ENCODE peak calls at places on chromosomes 2 and 18, in six cellular contexts. One of them, this sample, is unnamed.
A peak's percentile ranks its signal among the peaks of the same experiment; 100 is the strongest.

GRCh38 chr18:10015288-10015701 is 101.5 kb downstream of the VAPA start:
- DNase-seq in stimulated activated CD4-positive, alpha-beta T cell treated with anti-CD3 and anti-CD28 coated beads, Interleukin-4, amount 100 ng/mL, for 4 hours: no peak
- DNase-seq in fibroblast of lung: no peak
- DNase-seq in activated naive CD4-positive, alpha-beta T cell: no peak
- DNase-seq in coronary artery: no peak
- DNase-seq in T follicular helper cell: no peak
- DNase-seq in this sample: no peak

GRCh38 chr18:31500161-31500688 is 2.2 kb downstream of the DSG2 start:
- DNase-seq in coronary artery: no peak
- DNase-seq in T follicular helper cell: no peak
- DNase-seq in stimulated activated CD4-positive, alpha-beta T cell treated with anti-CD3 and anti-CD28 coated beads, Interleukin-4, amount 100 ng/mL, for 4 hours: no peak
- DNase-seq in fibroblast of lung: no peak
- DNase-seq in activated naive CD4-positive, alpha-beta T cell: no peak
- DNase-seq in this sample: no peak

GRCh38 chr2:162487816-162488215 is 143.9 kb downstream of the GCA start:
- DNase-seq in coronary artery: no peak
- DNase-seq in fibroblast of lung: no peak
- DNase-seq in activated naive CD4-positive, alpha-beta T cell: no peak
- DNase-seq in T follicular helper cell: no peak
- DNase-seq in stimulated activated CD4-positive, alpha-beta T cell treated with anti-CD3 and anti-CD28 coated beads, Interleukin-4, amount 100 ng/mL, for 4 hours: no peak
- DNase-seq in this sample: no peak

GRCh38 chr2:238999290-238999741 is 151.4 kb downstream of the TWIST2 start:
- DNase-seq in coronary artery: peak; percentile 71
- DNase-seq in T follicular helper cell: no peak
- DNase-seq in stimulated activated CD4-positive, alpha-beta T cell treated with anti-CD3 and anti-CD28 coated beads, Interleukin-4, amount 100 ng/mL, for 4 hours: no peak
- DNase-seq in activated naive CD4-positive, alpha-beta T cell: no peak
- DNase-seq in fibroblast of lung: peak; percentile 31
- DNase-seq in this sample: no peak

GRCh38 chr2:127025357-127026062 is 81.4 kb downstream of the BIN1 start:
- DNase-seq in fibroblast of lung: peak; percentile 83
- DNase-seq in activated naive CD4-positive, alpha-beta T cell: peak; percentile 15
- DNase-seq in coronary artery: peak; percentile 75
- DNase-seq in stimulated activated CD4-positive, alpha-beta T cell treated with anti-CD3 and anti-CD28 coated beads, Interleukin-4, amount 100 ng/mL, for 4 hours: peak; percentile 61
- DNase-seq in T follicular helper cell: peak; percentile 65
- DNase-seq in this sample: no peak

GRCh38 chr2:220704810-220705209 is 867.3 kb downstream of the EPHA4 start:
- DNase-seq in stimulated activated CD4-positive, alpha-beta T cell treated with anti-CD3 and anti-CD28 coated beads, Interleukin-4, amount 100 ng/mL, for 4 hours: no peak
- DNase-seq in activated naive CD4-positive, alpha-beta T cell: no peak
- DNase-seq in T follicular helper cell: no peak
- DNase-seq in coronary artery: no peak
- DNase-seq in fibroblast of lung: no peak
- DNase-seq in this sample: no peak

GRCh38 chr2:68720665-68721064 is 13.9 kb upstream of the ARHGAP25 start:
- DNase-seq in fibroblast of lung: no peak
- DNase-seq in activated naive CD4-positive, alpha-beta T cell: no peak
- DNase-seq in T follicular helper cell: no peak
- DNase-seq in coronary artery: no peak
- DNase-seq in stimulated activated CD4-positive, alpha-beta T cell treated with anti-CD3 and anti-CD28 coated beads, Interleukin-4, amount 100 ng/mL, for 4 hours: no peak
- DNase-seq in this sample: no peak

GRCh38 chr2:176525058-176525457 is 255.8 kb downstream of the MTX2 start:
- DNase-seq in fibroblast of lung: no peak
- DNase-seq in activated naive CD4-positive, alpha-beta T cell: no peak
- DNase-seq in T follicular helper cell: no peak
- DNase-seq in coronary artery: no peak
- DNase-seq in stimulated activated CD4-positive, alpha-beta T cell treated with anti-CD3 and anti-CD28 coated beads, Interleukin-4, amount 100 ng/mL, for 4 hours: no peak
- DNase-seq in this sample: no peak

GRCh38 chr18:28657836-28658410 is 481.0 kb upstream of the CDH2 start:
- DNase-seq in stimulated activated CD4-positive, alpha-beta T cell treated with anti-CD3 and anti-CD28 coated beads, Interleukin-4, amount 100 ng/mL, for 4 hours: no peak
- DNase-seq in activated naive CD4-positive, alpha-beta T cell: no peak
- DNase-seq in fibroblast of lung: no peak
- DNase-seq in T follicular helper cell: no peak
- DNase-seq in coronary artery: no peak
- DNase-seq in this sample: no peak

GRCh38 chr2:68125821-68126220 is 31.9 kb upstream of the PNO1 start:
- DNase-seq in coronary artery: no peak
- DNase-seq in stimulated activated CD4-positive, alpha-beta T cell treated with anti-CD3 and anti-CD28 coated beads, Interleukin-4, amount 100 ng/mL, for 4 hours: no peak
- DNase-seq in fibroblast of lung: peak; percentile 19
- DNase-seq in T follicular helper cell: no peak
- DNase-seq in activated naive CD4-positive, alpha-beta T cell: no peak
- DNase-seq in this sample: no peak

GRCh38 chr2:59997371-59997770 is 556.1 kb downstream of the BCL11A start:
- DNase-seq in coronary artery: no peak
- DNase-seq in stimulated activated CD4-positive, alpha-beta T cell treated with anti-CD3 and anti-CD28 coated beads, Interleukin-4, amount 100 ng/mL, for 4 hours: no peak
- DNase-seq in T follicular helper cell: no peak
- DNase-seq in fibroblast of lung: no peak
- DNase-seq in activated naive CD4-positive, alpha-beta T cell: no peak
- DNase-seq in this sample: no peak

GRCh38 chr2:15038373-15039364 is 406.2 kb downstream of the LRATD1 start:
- DNase-seq in stimulated activated CD4-positive, alpha-beta T cell treated with anti-CD3 and anti-CD28 coated beads, Interleukin-4, amount 100 ng/mL, for 4 hours: no peak
- DNase-seq in activated naive CD4-positive, alpha-beta T cell: no peak
- DNase-seq in T follicular helper cell: no peak
- DNase-seq in coronary artery: no peak
- DNase-seq in fibroblast of lung: peak; percentile 36
- DNase-seq in this sample: no peak

GRCh38 chr2:236551843-236552542 is 17.6 kb upstream of the ACKR3 start:
- DNase-seq in activated naive CD4-positive, alpha-beta T cell: no peak
- DNase-seq in coronary artery: no peak
- DNase-seq in fibroblast of lung: no peak
- DNase-seq in stimulated activated CD4-positive, alpha-beta T cell treated with anti-CD3 and anti-CD28 coated beads, Interleukin-4, amount 100 ng/mL, for 4 hours: no peak
- DNase-seq in T follicular helper cell: no peak
- DNase-seq in this sample: no peak

GRCh38 chr18:13284330-13285027 is 65.9 kb downstream of the LDLRAD4 start:
- DNase-seq in stimulated activated CD4-positive, alpha-beta T cell treated with anti-CD3 and anti-CD28 coated beads, Interleukin-4, amount 100 ng/mL, for 4 hours: no peak
- DNase-seq in T follicular helper cell: no peak
- DNase-seq in fibroblast of lung: no peak
- DNase-seq in coronary artery: no peak
- DNase-seq in activated naive CD4-positive, alpha-beta T cell: no peak
- DNase-seq in this sample: no peak

GRCh38 chr2:212894026-212894425 is 257.4 kb downstream of the IKZF2 start:
- DNase-seq in fibroblast of lung: no peak
- DNase-seq in T follicular helper cell: no peak
- DNase-seq in stimulated activated CD4-positive, alpha-beta T cell treated with anti-CD3 and anti-CD28 coated beads, Interleukin-4, amount 100 ng/mL, for 4 hours: no peak
- DNase-seq in coronary artery: no peak
- DNase-seq in activated naive CD4-positive, alpha-beta T cell: no peak
- DNase-seq in this sample: no peak

GRCh38 chr2:226888971-226889370 is 53.1 kb downstream of the RHBDD1 start:
- DNase-seq in T follicular helper cell: no peak
- DNase-seq in stimulated activated CD4-positive, alpha-beta T cell treated with anti-CD3 and anti-CD28 coated beads, Interleukin-4, amount 100 ng/mL, for 4 hours: no peak
- DNase-seq in fibroblast of lung: no peak
- DNase-seq in coronary artery: no peak
- DNase-seq in activated naive CD4-positive, alpha-beta T cell: no peak
- DNase-seq in this sample: no peak

GRCh38 chr18:10062292-10062940 is 148.6 kb downstream of the VAPA start:
- DNase-seq in activated naive CD4-positive, alpha-beta T cell: no peak
- DNase-seq in stimulated activated CD4-positive, alpha-beta T cell treated with anti-CD3 and anti-CD28 coated beads, Interleukin-4, amount 100 ng/mL, for 4 hours: no peak
- DNase-seq in coronary artery: no peak
- DNase-seq in T follicular helper cell: no peak
- DNase-seq in fibroblast of lung: peak; percentile 36
- DNase-seq in this sample: no peak

GRCh38 chr2:118832791-118833715 is 14.4 kb downstream of the EN1 start:
- DNase-seq in activated naive CD4-positive, alpha-beta T cell: no peak
- DNase-seq in T follicular helper cell: no peak
- DNase-seq in coronary artery: no peak
- DNase-seq in fibroblast of lung: no peak
- DNase-seq in stimulated activated CD4-positive, alpha-beta T cell treated with anti-CD3 and anti-CD28 coated beads, Interleukin-4, amount 100 ng/mL, for 4 hours: no peak
- DNase-seq in this sample: no peak

GRCh38 chr2:198097628-198098027 is 293.2 kb downstream of the PLCL1 start:
- DNase-seq in fibroblast of lung: no peak
- DNase-seq in coronary artery: no peak
- DNase-seq in T follicular helper cell: no peak
- DNase-seq in activated naive CD4-positive, alpha-beta T cell: no peak
- DNase-seq in stimulated activated CD4-positive, alpha-beta T cell treated with anti-CD3 and anti-CD28 coated beads, Interleukin-4, amount 100 ng/mL, for 4 hours: no peak
- DNase-seq in this sample: no peak

GRCh38 chr2:136787970-136788369 is 22.6 kb downstream of the THSD7B start:
- DNase-seq in T follicular helper cell: no peak
- DNase-seq in stimulated activated CD4-positive, alpha-beta T cell treated with anti-CD3 and anti-CD28 coated beads, Interleukin-4, amount 100 ng/mL, for 4 hours: no peak
- DNase-seq in activated naive CD4-positive, alpha-beta T cell: no peak
- DNase-seq in coronary artery: no peak
- DNase-seq in fibroblast of lung: no peak
- DNase-seq in this sample: no peak

GRCh38 chr2:134736167-134736885 is 17.5 kb upstream of the TMEM163 start:
- DNase-seq in coronary artery: no peak
- DNase-seq in T follicular helper cell: no peak
- DNase-seq in fibroblast of lung: no peak
- DNase-seq in stimulated activated CD4-positive, alpha-beta T cell treated with anti-CD3 and anti-CD28 coated beads, Interleukin-4, amount 100 ng/mL, for 4 hours: no peak
- DNase-seq in activated naive CD4-positive, alpha-beta T cell: no peak
- DNase-seq in this sample: peak; percentile 40

GRCh38 chr18:9260388-9261380 is 73.9 kb upstream of the TWSG1 start:
- DNase-seq in T follicular helper cell: no peak
- DNase-seq in coronary artery: no peak
- DNase-seq in stimulated activated CD4-positive, alpha-beta T cell treated with anti-CD3 and anti-CD28 coated beads, Interleukin-4, amount 100 ng/mL, for 4 hours: no peak
- DNase-seq in activated naive CD4-positive, alpha-beta T cell: no peak
- DNase-seq in fibroblast of lung: no peak
- DNase-seq in this sample: no peak

GRCh38 chr18:28113271-28114023 is 63.5 kb downstream of the CDH2 start:
- DNase-seq in coronary artery: no peak
- DNase-seq in fibroblast of lung: no peak
- DNase-seq in stimulated activated CD4-positive, alpha-beta T cell treated with anti-CD3 and anti-CD28 coated beads, Interleukin-4, amount 100 ng/mL, for 4 hours: no peak
- DNase-seq in T follicular helper cell: no peak
- DNase-seq in activated naive CD4-positive, alpha-beta T cell: no peak
- DNase-seq in this sample: no peak

GRCh38 chr2:56088411-56088810 is 95.4 kb upstream of the CCDC85A start:
- DNase-seq in stimulated activated CD4-positive, alpha-beta T cell treated with anti-CD3 and anti-CD28 coated beads, Interleukin-4, amount 100 ng/mL, for 4 hours: no peak
- DNase-seq in activated naive CD4-positive, alpha-beta T cell: no peak
- DNase-seq in coronary artery: no peak
- DNase-seq in T follicular helper cell: no peak
- DNase-seq in fibroblast of lung: no peak
- DNase-seq in this sample: no peak

GRCh38 chr2:188456114-188456909 is 164.6 kb downstream of the GULP1 start:
- DNase-seq in coronary artery: no peak
- DNase-seq in stimulated activated CD4-positive, alpha-beta T cell treated with anti-CD3 and anti-CD28 coated beads, Interleukin-4, amount 100 ng/mL, for 4 hours: no peak
- DNase-seq in fibroblast of lung: no peak
- DNase-seq in T follicular helper cell: no peak
- DNase-seq in activated naive CD4-positive, alpha-beta T cell: no peak
- DNase-seq in this sample: no peak

This sample was measured in RKO.